ENCODE peak calls at places on chromosomes 7 and 10, in ten cellular contexts. G is right lobe of liver, J is bronchial epithelial cell, C is fibroblast of mammary gland, V is GM20000, D is transverse colon, K is HFF-Myc, T is heart right ventricle, E is ovary, M is K562. U is an unnamed sample.

GRCh38 chr7:100584046-100584676 is 1.8 kb downstream of the LRCH4 start:
- DNase-seq in T (no peak), J (no peak), K (no peak), G (no peak), D (no peak), E (no peak), V (no peak), C (peak), M (peak), U (no peak)

GRCh38 chr7:121623130-121623872 is 227.2 kb upstream of the FAM3C start:
- DNase-seq in V (no peak), T (no peak), E (no peak), G (no peak), J (peak), M (peak), K (no peak), D (no peak), C (no peak), U (no peak)

GRCh38 chr10:5159126-5159525 is 25.8 kb downstream of the AKR1C8 start:
- DNase-seq in E (no peak), G (no peak), K (no peak), V (no peak), J (peak), M (no peak), C (peak), D (no peak), T (no peak), U (no peak)

GRCh38 chr10:36017141-36017540 is 375.0 kb upstream of the FZD8 start:
- DNase-seq in D (no peak), K (no peak), C (no peak), T (no peak), G (no peak), J (peak), E (no peak), M (no peak), V (no peak), U (no peak)

GRCh38 chr7:31114593-31115343 is 62.7 kb downstream of the ADCYAP1R1 start:
- DNase-seq in J (peak), C (peak), K (no peak), D (no peak), G (no peak), E (no peak), T (no peak), V (no peak), M (no peak), U (peak)

GRCh38 chr7:7054252-7054830 is 128.0 kb upstream of the C1GALT1 start:
- DNase-seq in V (no peak), T (no peak), J (peak), G (no peak), C (no peak), M (no peak), K (no peak), D (no peak), E (no peak), U (no peak)

GRCh38 chr10:122103592-122103991 is 114.6 kb downstream of the TACC2 start:
- DNase-seq in V (no peak), C (no peak), E (no peak), G (no peak), D (no peak), K (no peak), M (no peak), T (no peak), J (no peak), U (no peak)

GRCh38 chr10:47139121-47139520 is 160.9 kb upstream of the GDF10 start:
- DNase-seq in J (no peak), T (no peak), C (no peak), E (no peak), D (no peak), K (no peak), G (no peak), V (no peak), M (no peak), U (no peak)

GRCh38 chr10:100725041-100725440 is 20.3 kb upstream of the PAX2 start:
- DNase-seq in K (no peak), C (no peak), E (no peak), D (no peak), T (no peak), V (no peak), J (no peak), M (no peak), G (no peak), U (no peak)

GRCh38 chr7:12684186-12684585 is 3.2 kb upstream of the ARL4A start:
- DNase-seq in E (no peak), V (no peak), D (no peak), G (no peak), M (no peak), T (no peak), K (no peak), C (no peak), J (no peak), U (no peak)

GRCh38 chr7:18667466-18667865 is 171.9 kb downstream of the HDAC9 start:
- DNase-seq in C (peak), D (no peak), V (no peak), M (no peak), T (no peak), K (peak), G (no peak), J (peak), E (no peak), U (peak)

GRCh38 chr7:15495170-15495569 is 66.6 kb downstream of the AGMO start:
- DNase-seq in G (no peak), V (peak), M (no peak), J (no peak), E (no peak), T (no peak), C (peak), K (no peak), D (no peak), U (no peak)

GRCh38 chr7:143345428-143345900 is 17.0 kb downstream of the FAM131B start:
- DNase-seq in K (peak), C (peak), D (peak), E (no peak), G (no peak), T (peak), M (peak), V (no peak), J (peak), U (peak)

GRCh38 chr10:96374639-96374984 is 15.8 kb upstream of the OPALIN start:
- DNase-seq in J (no peak), E (no peak), M (peak), V (no peak), K (no peak), C (no peak), T (no peak), G (no peak), D (no peak), U (no peak)

GRCh38 chr10:55858730-55859129 is 502.3 kb downstream of the ZWINT start:
- DNase-seq in M (no peak), D (no peak), T (no peak), K (no peak), E (no peak), C (no peak), G (no peak), V (no peak), J (no peak), U (no peak)

GRCh38 chr10:75191821-75192568 is 18.6 kb upstream of the VDAC2 start:
- DNase-seq in K (peak), J (peak), G (peak), M (peak), D (peak), E (peak), T (peak), V (no peak), C (peak), U (peak)

GRCh38 chr10:27826369-27826768 is 80.8 kb upstream of the MKX start:
- DNase-seq in C (no peak), G (no peak), T (no peak), M (no peak), J (no peak), V (no peak), D (no peak), E (no peak), K (no peak), U (no peak)

GRCh38 chr7:100673942-100674431 is 447 bp downstream of the GNB2 start:
- DNase-seq in M (peak), K (no peak), T (peak), G (peak), D (peak), V (peak), E (peak), C (peak), J (no peak), U (no peak)

GRCh38 chr10:21732067-21732772 is 198.2 kb downstream of the MLLT10 start:
- DNase-seq in J (peak), E (peak), D (peak), M (peak), C (peak), G (peak), T (peak), K (peak), V (peak), U (peak)

GRCh38 chr7:136027160-136027559 is 50.0 kb upstream of the MTPN start:
- DNase-seq in M (no peak), C (no peak), E (no peak), G (no peak), D (no peak), V (no peak), J (peak), T (no peak), K (no peak), U (no peak)

GRCh38 chr10:3803884-3804741 is 19.1 kb upstream of the KLF6 start:
- DNase-seq in K (no peak), G (no peak), J (no peak), D (no peak), E (no peak), V (no peak), M (peak), C (peak), T (no peak), U (no peak)

GRCh38 chr7:14698239-14698638 is 204.3 kb downstream of the DGKB start:
- DNase-seq in J (peak), K (no peak), G (no peak), E (no peak), M (no peak), D (no peak), V (no peak), T (no peak), C (peak), U (no peak)

GRCh38 chr10:131313377-131313776 is 1.9 kb upstream of the TCERG1L start:
- DNase-seq in M (no peak), V (no peak), D (no peak), T (no peak), J (no peak), G (no peak), C (no peak), E (no peak), K (no peak), U (no peak)

GRCh38 chr7:155214328-155214986 is 83.2 kb upstream of the INSIG1 start:
- DNase-seq in V (no peak), E (no peak), M (peak), D (no peak), C (peak), T (no peak), G (peak), J (peak), K (no peak), U (peak)

GRCh38 chr10:22334414-22335203 is 10.7 kb upstream of the SPAG6 start:
- DNase-seq in K (no peak), J (no peak), G (no peak), E (peak), V (peak), C (no peak), D (no peak), T (peak), M (no peak), U (no peak)

GRCh38 chr7:15889501-15889900 is 203.0 kb upstream of the MEOX2 start:
- DNase-seq in G (no peak), K (peak), M (peak), T (no peak), J (peak), C (peak), D (no peak), V (no peak), E (no peak), U (peak)

GRCh38 chr10:14820010-14820774 is 17.6 kb downstream of the CDNF start:
- DNase-seq in G (no peak), D (no peak), C (peak), T (no peak), K (peak), E (no peak), M (no peak), V (no peak), J (peak), U (peak)

GRCh38 chr10:124359336-124359832 is 59.3 kb downstream of the OAT start:
- DNase-seq in E (no peak), T (no peak), K (no peak), J (peak), C (peak), G (no peak), D (no peak), V (no peak), M (no peak), U (no peak)

GRCh38 chr7:38178695-38179344 is 775 bp downstream of the STARD3NL start:
- DNase-seq in K (no peak), V (peak), J (peak), E (no peak), T (no peak), D (no peak), C (peak), G (no peak), M (no peak), U (no peak)

GRCh38 chr10:60663850-60664249 is 114.4 kb upstream of the CDK1 start:
- DNase-seq in D (no peak), J (peak), M (peak), V (no peak), T (no peak), E (no peak), K (no peak), C (no peak), G (no peak), U (no peak)

GRCh38 chr10:29553732-29554260 is 81.0 kb downstream of the SVIL start:
- DNase-seq in V (no peak), E (no peak), J (no peak), M (peak), D (no peak), G (no peak), K (no peak), T (no peak), C (no peak), U (no peak)
- TF ChIP-seq CTCF in V (no peak), E (no peak), J (no peak), M (peak), D (no peak), G (no peak), K (no peak), T (no peak), C (no peak), U (no peak)

DNA sequence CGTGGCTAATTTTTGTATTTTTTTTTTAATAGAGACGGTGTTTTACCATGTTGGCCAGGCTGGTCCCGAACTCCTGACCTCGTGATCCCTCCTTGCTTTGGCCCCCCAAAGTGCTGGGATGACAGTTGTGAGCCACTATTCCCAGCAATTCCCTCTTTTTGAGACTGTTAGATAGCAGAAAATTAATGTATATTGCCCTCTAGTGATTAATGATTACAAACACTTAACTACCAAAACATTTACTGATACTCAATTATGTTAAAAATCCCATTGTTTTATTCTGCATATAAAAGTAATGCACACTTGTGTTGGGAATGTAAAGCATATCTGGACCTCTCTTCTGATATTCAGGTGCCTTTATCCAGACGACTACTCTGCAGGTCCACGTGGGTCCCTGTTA is 41.2 kb upstream of the COBL start:
- DNase-seq in M (no peak), G (no peak), E (no peak), V (no peak), C (no peak), D (no peak), K (no peak), T (no peak), J (no peak), U (no peak)
- TF ChIP-seq CTCF in M (no peak), G (peak), E (no peak), V (no peak), C (no peak), D (no peak), K (no peak), T (no peak), J (no peak), U (peak)

DNA sequence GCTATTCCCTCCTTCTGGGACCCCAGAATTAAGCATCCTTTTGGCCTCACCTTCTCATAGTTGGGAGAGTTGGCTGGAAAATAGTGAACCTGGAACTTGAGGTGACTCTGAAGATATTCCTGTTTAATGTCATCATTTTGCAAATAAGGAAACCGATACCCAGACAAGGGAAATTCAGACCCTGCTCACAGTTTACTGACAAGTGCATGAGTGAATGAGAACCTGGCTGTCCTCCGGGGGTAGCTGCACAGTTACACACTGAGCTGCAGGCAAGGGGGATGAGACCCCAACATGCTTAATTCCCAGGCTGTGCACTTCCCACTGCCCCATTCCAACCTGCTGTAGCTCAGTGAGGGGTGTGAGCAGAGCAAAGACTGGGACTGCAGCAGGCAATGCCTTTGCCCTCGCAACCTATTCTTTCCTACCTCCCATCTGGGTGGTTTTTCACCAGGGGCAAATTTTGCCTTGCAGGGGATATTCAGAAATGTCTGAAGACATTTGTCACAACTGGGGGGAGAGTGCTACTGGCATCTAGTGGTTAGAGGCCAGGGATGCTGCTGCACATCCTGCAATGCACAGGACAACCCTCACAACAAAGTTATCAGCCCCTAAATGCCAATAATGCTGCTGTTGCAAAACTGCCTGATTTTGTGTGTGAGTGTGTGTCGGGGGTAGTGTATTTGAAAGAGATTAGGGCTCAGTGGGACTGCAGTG is 136.2 kb downstream of the SORCS3 start:
- DNase-seq in J (no peak), C (no peak), K (no peak), E (no peak), D (no peak), T (no peak), G (no peak), M (no peak), V (no peak), U (no peak)
- TF ChIP-seq CTCF in J (no peak), C (no peak), K (no peak), E (no peak), D (no peak), T (peak), G (no peak), M (no peak), V (no peak), U (no peak)

DNA sequence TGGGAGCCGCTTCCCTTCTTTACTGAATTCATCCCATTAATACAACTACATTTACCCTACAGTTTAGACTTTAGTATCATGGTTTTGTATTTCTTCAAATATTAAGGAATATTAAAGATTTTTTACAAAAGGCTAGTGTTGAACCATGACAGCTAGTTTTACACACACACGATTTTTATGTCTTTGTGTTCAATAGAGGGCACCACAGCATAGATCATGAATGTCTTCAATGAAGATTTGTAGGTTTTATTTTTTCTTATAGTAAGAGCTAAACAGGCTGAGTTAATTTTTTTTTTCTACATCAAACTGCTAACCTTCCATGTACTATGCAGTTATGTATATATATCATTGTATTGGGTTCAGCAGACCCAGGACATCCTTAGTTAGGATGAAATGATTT is 76.9 kb downstream of the SNX10 start:
- DNase-seq in J (no peak), C (peak), D (no peak), G (no peak), M (no peak), E (no peak), V (no peak), T (no peak), K (no peak), U (no peak)
- TF ChIP-seq CTCF in J (no peak), C (peak), D (no peak), G (peak), M (no peak), E (no peak), V (no peak), T (no peak), K (no peak), U (no peak)

GRCh38 chr7:35722054-35722849 is 27.3 kb upstream of the HERPUD2 start:
- DNase-seq in T (no peak), V (no peak), J (no peak), K (no peak), D (no peak), C (no peak), M (no peak), G (no peak), E (no peak), U (no peak)

GRCh38 chr7:35726654-35727053 is 31.7 kb upstream of the HERPUD2 start:
- DNase-seq in J (no peak), C (no peak), E (no peak), T (no peak), D (no peak), V (no peak), K (no peak), G (no peak), M (no peak), U (no peak)

GRCh38 chr7:35723011-35723410 is 28.1 kb upstream of the HERPUD2 start:
- DNase-seq in C (peak), D (no peak), J (peak), V (no peak), E (no peak), T (no peak), K (no peak), M (no peak), G (no peak), U (no peak)

GRCh38 chr7:35727571-35727970 is 32.6 kb upstream of the HERPUD2 start:
- DNase-seq in V (peak), T (no peak), D (no peak), E (no peak), G (no peak), K (no peak), C (peak), J (peak), M (no peak), U (no peak)

GRCh38 chr7:35725280-35725680 is 30.3 kb upstream of the HERPUD2 start:
- DNase-seq in E (no peak), C (no peak), K (no peak), G (no peak), T (no peak), D (peak), V (peak), M (peak), J (no peak), U (no peak)
- TF ChIP-seq CTCF in E (no peak), C (no peak), K (no peak), G (no peak), T (no peak), D (no peak), V (peak), M (peak), J (no peak), U (no peak)

DNA sequence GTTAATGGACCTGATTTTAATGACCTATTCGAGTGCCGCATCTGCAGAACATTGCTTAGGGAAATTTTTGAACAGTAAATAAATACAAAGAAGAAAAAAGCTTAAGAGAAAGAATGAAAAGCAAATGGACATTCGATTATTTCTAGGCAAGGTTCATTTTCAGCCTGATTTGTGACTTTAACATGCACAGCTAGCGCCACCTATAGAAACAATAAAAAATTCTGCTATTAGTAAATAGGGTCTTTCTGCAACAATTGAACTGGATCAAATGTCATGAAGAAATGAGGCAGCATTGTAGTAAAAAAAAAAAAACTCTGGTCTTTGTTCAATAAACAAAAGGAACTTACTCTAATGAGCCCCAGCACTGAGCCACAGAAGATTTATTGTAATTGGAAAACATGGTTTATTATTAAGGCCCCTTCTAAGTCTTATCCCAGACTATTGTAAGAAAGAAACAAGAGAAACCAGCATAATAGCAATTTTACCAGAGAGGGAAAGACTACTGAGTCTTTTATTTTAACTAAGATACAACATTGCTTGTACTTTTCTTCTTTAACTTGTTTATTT is 41.4 kb upstream of the GHITM start:
- DNase-seq in C (peak), G (no peak), T (no peak), E (no peak), D (no peak), V (no peak), J (peak), M (peak), K (no peak), U (no peak)
- TF ChIP-seq CTCF in C (peak), G (peak), T (peak), E (no peak), D (peak), V (peak), J (peak), M (peak), K (peak), U (no peak)

GRCh38 chr10:86139066-86139657 is 227.4 kb downstream of the GRID1 start:
- DNase-seq in K (no peak), G (no peak), M (peak), C (no peak), T (no peak), E (no peak), D (no peak), V (peak), J (no peak), U (peak)
- TF ChIP-seq CTCF in K (no peak), G (no peak), M (peak), C (no peak), T (no peak), E (no peak), D (peak), V (peak), J (peak), U (no peak)

GRCh38 chr10:127973810-127974311 is 67.0 kb downstream of the PTPRE start:
- DNase-seq in K (no peak), D (no peak), J (no peak), V (no peak), G (no peak), M (no peak), C (no peak), E (no peak), T (no peak), U (no peak)
- TF ChIP-seq CTCF in K (no peak), D (no peak), J (no peak), V (no peak), G (no peak), M (no peak), C (no peak), E (no peak), T (no peak), U (no peak)

GRCh38 chr10:101901340-101901739 is 57.7 kb upstream of the KCNIP2 start:
- DNase-seq in V (peak), D (no peak), K (no peak), C (no peak), T (no peak), M (no peak), E (no peak), G (no peak), J (no peak), U (no peak)
- TF ChIP-seq CTCF in V (no peak), D (no peak), K (no peak), C (no peak), T (no peak), M (no peak), E (no peak), G (no peak), J (no peak), U (no peak)

U was measured in Calu3.